ENCODE peak calls at places on chromosomes 6 and 20, in seven cellular contexts. D is coronary artery; F is fibroblast of the aortic adventitia; P is NCI-H1092 treated with DMSO at 0.1 percent for 48 hours; X is activated CD4-positive, alpha-beta T cell treated with anti-CD3 and anti-CD28 coated beads for 48 hours; O is NB4; I is RPMI7951. B is an unnamed sample.

GRCh38 chr6:125245523-125246264 is 56.1 kb downstream of the HDDC2 start:
- DNase-seq in D (no peak), F (no peak), P (no peak), X (no peak), O (no peak), I (no peak), B (no peak)

GRCh38 chr6:131362070-131362469 is 211.0 kb upstream of the ARG1 start:
- DNase-seq in D (no peak), F (no peak), P (no peak), X (no peak), O (no peak), I (peak), B (no peak)

GRCh38 chr20:17917832-17918618 is 50.6 kb downstream of the SNX5 start:
- DNase-seq in D (no peak), F (no peak), P (no peak), X (no peak), O (no peak), I (no peak), B (no peak)

GRCh38 chr6:15897063-15897934 is 231.6 kb upstream of the MYLIP start:
- DNase-seq in D (no peak), F (peak), P (no peak), X (no peak), O (peak), I (peak), B (no peak)

GRCh38 chr20:51120438-51120837 is 97.5 kb upstream of the KCNG1 start:
- DNase-seq in D (no peak), F (no peak), P (no peak), X (no peak), O (no peak), I (no peak), B (no peak)

GRCh38 chr6:3341467-3341866 is 82.7 kb downstream of the PSMG4 start:
- DNase-seq in D (no peak), F (peak), P (no peak), X (no peak), O (no peak), I (peak), B (no peak)

GRCh38 chr6:157036245-157036681 is 259.1 kb downstream of the ARID1B start:
- DNase-seq in D (no peak), F (peak), P (no peak), X (no peak), O (no peak), I (peak), B (no peak)

GRCh38 chr20:20367681-20368413 is at the start of gene INSM1:
- DNase-seq in D (no peak), F (no peak), P (peak), X (peak), O (no peak), I (no peak), B (peak)

GRCh38 chr6:119241124-119241491 is 108.5 kb downstream of the MAN1A1 start:
- DNase-seq in D (no peak), F (peak), P (no peak), X (no peak), O (no peak), I (peak), B (no peak)

GRCh38 chr6:92715991-92716390 is 703.4 kb downstream of the EPHA7 start:
- DNase-seq in D (no peak), F (no peak), P (no peak), X (no peak), O (no peak), I (no peak), B (no peak)

GRCh38 chr6:12815089-12815488 is 98.5 kb downstream of the PHACTR1 start:
- DNase-seq in D (no peak), F (no peak), P (no peak), X (no peak), O (no peak), I (no peak), B (no peak)

GRCh38 chr6:145036848-145037567 is 698.3 kb downstream of the EPM2A start:
- DNase-seq in D (no peak), F (peak), P (no peak), X (no peak), O (peak), I (peak), B (no peak)

GRCh38 chr20:58032599-58032998 is 195.9 kb downstream of the ANKRD60 start:
- DNase-seq in D (no peak), F (no peak), P (no peak), X (no peak), O (no peak), I (no peak), B (no peak)

B was measured in NCI-H2171.